ENCODE peak calls at places on chromosome 11, in six cellular contexts. Z is midbrain; H is bronchial epithelial cell; M is fibroblast of lung; J is activated naive CD8-positive, alpha-beta T cell treated with anti-CD3 and anti-CD28 coated beads, Interleukin-2, amount 50 U/mL, for 16 hours; O is AG08395. Q is an unnamed sample.

GRCh38 chr11:119712459-119713360 is 16.3 kb downstream of the NECTIN1 start:
- DNase-seq in O (no peak), Z (no peak), M (no peak), H (no peak), J (no peak), Q (no peak)

GRCh38 chr11:119180729-119181676 is 4.3 kb upstream of the NHERF4 start:
- DNase-seq in M (no peak), Z (no peak), H (no peak), O (no peak), J (no peak), Q (no peak)

GRCh38 chr11:77823775-77824174 is 2.8 kb downstream of the AAMDC start:
- DNase-seq in H (peak), M (peak), O (peak), Z (no peak), J (no peak), Q (no peak)

GRCh38 chr11:72683782-72684200 is 9.6 kb upstream of the PDE2A start:
- DNase-seq in O (peak), M (no peak), Z (peak), J (peak), H (peak), Q (peak)

GRCh38 chr11:76807206-76807875 is 24.2 kb downstream of the TSKU start:
- DNase-seq in M (peak), O (peak), J (peak), Z (peak), H (peak), Q (peak)

GRCh38 chr11:132351050-132351449 is 980.6 kb downstream of the NTM start:
- DNase-seq in H (no peak), Z (no peak), M (no peak), J (no peak), O (no peak), Q (no peak)

GRCh38 chr11:124868322-124869274 is 3.4 kb downstream of the ROBO3 start:
- DNase-seq in Z (no peak), O (no peak), M (no peak), H (no peak), J (no peak), Q (no peak)

GRCh38 chr11:74347381-74347780 is 35.9 kb upstream of the P4HA3 start:
- DNase-seq in O (no peak), H (no peak), Z (no peak), M (no peak), J (no peak), Q (no peak)

GRCh38 chr11:12832828-12833227 is 158.6 kb downstream of the TEAD1 start:
- DNase-seq in M (no peak), Z (no peak), H (no peak), J (no peak), O (no peak), Q (no peak)

Q was measured in PC-3.